ENCODE peak calls at places on chromosomes 4 and X, in four cellular contexts. I is EH, H is germinal center, D is AG20443. X is an unnamed sample.

GRCh38 chrX:24478516-24478915 is 13.4 kb downstream of the PDK3 start:
- DNase-seq in D (no peak), H (no peak), I (no peak), X (no peak)

GRCh38 chr4:77418333-77418732 is 187.3 kb upstream of the CXCL13 start:
- DNase-seq in D (no peak), I (peak), H (no peak), X (no peak)

GRCh38 chrX:107683124-107683895 is 55.0 kb downstream of the PRPS1 start:
- DNase-seq in D (no peak), I (no peak), H (no peak), X (no peak)

GRCh38 chr4:47786958-47787370 is 50.9 kb downstream of the CORIN start:
- DNase-seq in D (no peak), H (no peak), I (no peak), X (no peak)

GRCh38 chrX:118495958-118496762 is 545 bp downstream of the DOCK11 start:
- DNase-seq in D (peak), I (peak), H (peak), X (no peak)

GRCh38 chr4:165965503-165965902 is 92.5 kb downstream of the TLL1 start:
- DNase-seq in D (no peak), I (peak), H (no peak), X (no peak)

GRCh38 chrX:72371405-72371804 is 65.7 kb upstream of the CITED1 start:
- DNase-seq in D (no peak), I (no peak), H (no peak), X (no peak)

GRCh38 chr4:132958457-132959263 is 190.4 kb upstream of the PCDH10 start:
- DNase-seq in D (no peak), H (no peak), I (no peak), X (no peak)

X was measured in hepatic stellate cell.